ENCODE peak calls at places on chromosomes 4 and X, in five cellular contexts. V is colonic mucosa; Z is NCI-H1092 treated with DMSO at 0.1 percent for 48 hours; E is naive thymus-derived CD8-positive, alpha-beta T cell; L is H9. T is an unnamed sample.

GRCh38 chr4:101989551-101989950 is 199.0 kb downstream of the BANK1 start:
- DNase-seq in V (no peak), Z (no peak), E (no peak), L (no peak), T (no peak)

GRCh38 chr4:111945014-111945413 is 200.2 kb upstream of the FAM241A start:
- DNase-seq in V (no peak), Z (no peak), E (no peak), L (no peak), T (no peak)

GRCh38 chr4:136768925-136769275 is 763.4 kb downstream of the PCDH18 start:
- DNase-seq in V (no peak), Z (no peak), E (no peak), L (no peak), T (no peak)

GRCh38 chrX:13380230-13380629 is 60.4 kb upstream of the ATXN3L start:
- DNase-seq in V (no peak), Z (no peak), E (no peak), L (no peak), T (no peak)

GRCh38 chr4:38671594-38671943 is 7.6 kb downstream of the KLF3 start:
- DNase-seq in V (no peak), Z (no peak), E (peak), L (no peak), T (no peak)

GRCh38 chr4:152943673-152944072 is 7.5 kb downstream of the FHDC1 start:
- DNase-seq in V (no peak), Z (no peak), E (no peak), L (no peak), T (no peak)

GRCh38 chr4:35520059-35520458 is 724.3 kb downstream of the ARAP2 start:
- DNase-seq in V (no peak), Z (no peak), E (no peak), L (peak), T (no peak)

GRCh38 chrX:52811065-52811625 is at the start of gene XAGE5:
- DNase-seq in V (no peak), Z (no peak), E (no peak), L (no peak), T (no peak)

GRCh38 chrX:78922754-78923153 is 22.4 kb upstream of the P2RY10 start:
- DNase-seq in V (no peak), Z (no peak), E (no peak), L (no peak), T (no peak)

GRCh38 chr4:25377572-25377882 is 464 bp downstream of the ANAPC4 start:
- DNase-seq in V (no peak), Z (no peak), E (no peak), L (no peak), T (no peak)

GRCh38 chr4:126582737-126583136 is 1050.0 kb upstream of the INTU start:
- DNase-seq in V (no peak), Z (no peak), E (no peak), L (peak), T (no peak)

GRCh38 chrX:100864967-100865366 is 9.2 kb downstream of the NOX1 start:
- DNase-seq in V (no peak), Z (no peak), E (no peak), L (no peak), T (peak)

GRCh38 chr4:169963998-169964397 is 62.2 kb downstream of the MFAP3L start:
- DNase-seq in V (no peak), Z (peak), E (no peak), L (no peak), T (no peak)

GRCh38 chrX:44580466-44580865 is 37.8 kb upstream of the FUNDC1 start:
- DNase-seq in V (no peak), Z (no peak), E (no peak), L (no peak), T (no peak)

GRCh38 chr4:118921736-118922135 is 33.1 kb downstream of the SYNPO2 start:
- DNase-seq in V (no peak), Z (no peak), E (no peak), L (no peak), T (no peak)

GRCh38 chr4:18689308-18689915 is 667.9 kb upstream of the LCORL start:
- DNase-seq in V (peak), Z (peak), E (no peak), L (peak), T (peak)

GRCh38 chr4:128768373-128768996 is 41.0 kb upstream of the JADE1 start:
- DNase-seq in V (no peak), Z (no peak), E (no peak), L (no peak), T (no peak)

GRCh38 chr4:10321931-10322330 is 135.3 kb downstream of the ZNF518B start:
- DNase-seq in V (no peak), Z (no peak), E (no peak), L (no peak), T (peak)